ENCODE peak calls at places on chromosome 10, in nine cellular contexts. W is epithelial cell of proximal tubule; P is GM20000; Y is HT-29; D is aorta; J is GDM1; E is activated CD4-positive, CD25-positive, alpha-beta regulatory T cell; V is T-helper 2 cell; T is NCI-H524. H is an unnamed sample.

GRCh38 chr10:44385726-44386438 is 985 bp upstream of the CXCL12 start:
- DNase-seq in D (peak), V (no peak), W (no peak), Y (no peak), E (no peak), P (peak), J (no peak), T (no peak), H (peak)

GRCh38 chr10:133133471-133134231 is 26.4 kb upstream of the KNDC1 start:
- DNase-seq in Y (no peak), P (no peak), D (peak), J (no peak), E (no peak), T (no peak), V (no peak), W (no peak), H (peak)

GRCh38 chr10:131312261-131312801 is 810 bp upstream of the TCERG1L start:
- DNase-seq in W (no peak), E (no peak), T (peak), P (no peak), D (peak), V (no peak), Y (no peak), J (no peak), H (no peak)

GRCh38 chr10:80277016-80277415 is 12.4 kb downstream of the MAT1A start:
- DNase-seq in Y (no peak), W (no peak), D (no peak), P (no peak), V (no peak), E (no peak), J (no peak), T (no peak), H (peak)

GRCh38 chr10:17120711-17121110 is 8.9 kb downstream of the CUBN start:
- DNase-seq in V (no peak), E (no peak), D (no peak), W (no peak), Y (no peak), P (no peak), T (no peak), J (no peak), H (no peak)

GRCh38 chr10:25068152-25069058 is 52.0 kb downstream of the THNSL1 start:
- DNase-seq in W (no peak), T (no peak), J (no peak), D (no peak), P (no peak), V (no peak), Y (no peak), E (no peak), H (no peak)

GRCh38 chr10:110859947-110860376 is 11.8 kb upstream of the PDCD4 start:
- DNase-seq in D (no peak), P (no peak), W (no peak), T (no peak), E (no peak), Y (no peak), V (no peak), J (peak), H (no peak)

GRCh38 chr10:76396126-76396525 is 964.7 kb downstream of the LRMDA start:
- DNase-seq in W (no peak), T (peak), V (no peak), P (no peak), D (no peak), J (no peak), Y (no peak), E (no peak), H (no peak)

GRCh38 chr10:99534939-99535763 is 2.4 kb downstream of the NKX2-3 start:
- DNase-seq in D (no peak), E (no peak), Y (no peak), T (peak), V (no peak), J (no peak), P (peak), W (no peak), H (no peak)

GRCh38 chr10:103746598-103746997 is 108.8 kb downstream of the SH3PXD2A start:
- DNase-seq in E (no peak), V (no peak), P (no peak), T (no peak), D (no peak), J (no peak), Y (no peak), W (no peak), H (no peak)

GRCh38 chr10:23702977-23703414 is 264.1 kb downstream of the OTUD1 start:
- DNase-seq in V (peak), D (peak), Y (peak), W (peak), T (peak), J (peak), E (peak), P (peak), H (peak)

GRCh38 chr10:24503627-24504320 is 219.9 kb downstream of the ARHGAP21 start:
- DNase-seq in P (peak), W (no peak), T (peak), Y (peak), J (no peak), D (no peak), E (no peak), V (no peak), H (no peak)

GRCh38 chr10:118840776-118841468 is 86.2 kb upstream of the CACUL1 start:
- DNase-seq in T (no peak), P (no peak), V (no peak), Y (no peak), E (no peak), W (no peak), J (no peak), D (peak), H (no peak)

GRCh38 chr10:115918812-115919211 is 354.2 kb downstream of the GFRA1 start:
- DNase-seq in Y (no peak), W (no peak), V (no peak), T (no peak), J (no peak), E (no peak), P (no peak), D (no peak), H (no peak)

GRCh38 chr10:63595072-63595471 is 73.9 kb downstream of the REEP3 start:
- DNase-seq in P (no peak), E (no peak), J (no peak), W (no peak), V (no peak), D (no peak), Y (no peak), T (no peak), H (no peak)

GRCh38 chr10:95276367-95277200 is 14.2 kb downstream of the PDLIM1 start:
- DNase-seq in D (no peak), Y (no peak), E (no peak), J (no peak), P (no peak), W (no peak), V (no peak), T (no peak), H (no peak)

GRCh38 chr10:17290226-17290625 is 62.2 kb downstream of the VIM start:
- DNase-seq in Y (peak), V (no peak), J (no peak), D (no peak), W (no peak), T (peak), P (no peak), E (no peak), H (no peak)